ENCODE peak calls at places on chromosomes 1 and 21, in six cellular contexts. One of them, this sample, is unnamed.

GRCh38 chr1:55522982-55523381 is 307.8 kb upstream of the USP24 start:
- DNase-seq in IMR-90: no peak
- DNase-seq in mesenchymal stem cell: no peak
- DNase-seq in H9: no peak
- DNase-seq in neuronal stem cell: no peak
- DNase-seq in H1: no peak
- DNase-seq in this sample: no peak

GRCh38 chr1:114145504-114146160 is 8.0 kb downstream of the SYT6 start:
- DNase-seq in IMR-90: no peak
- DNase-seq in neuronal stem cell: no peak
- DNase-seq in H1: no peak
- DNase-seq in H9: no peak
- DNase-seq in mesenchymal stem cell: no peak
- DNase-seq in this sample: peak

GRCh38 chr1:84433253-84434080 is 35.2 kb downstream of the DNASE2B start:
- DNase-seq in H1: no peak
- DNase-seq in IMR-90: peak
- DNase-seq in neuronal stem cell: peak
- DNase-seq in mesenchymal stem cell: peak
- DNase-seq in H9: peak
- DNase-seq in this sample: peak

GRCh38 chr1:119083980-119084379 is 56.5 kb downstream of the WARS2 start:
- DNase-seq in H9: no peak
- DNase-seq in neuronal stem cell: no peak
- DNase-seq in IMR-90: no peak
- DNase-seq in mesenchymal stem cell: no peak
- DNase-seq in H1: no peak
- DNase-seq in this sample: no peak

GRCh38 chr1:173134029-173134428 is 73.1 kb downstream of the TNFSF4 start:
- DNase-seq in H9: no peak
- DNase-seq in mesenchymal stem cell: peak
- DNase-seq in H1: no peak
- DNase-seq in neuronal stem cell: no peak
- DNase-seq in IMR-90: peak
- DNase-seq in this sample: no peak

GRCh38 chr1:111953797-111954196 is 35.7 kb downstream of the KCND3 start:
- DNase-seq in H9: no peak
- DNase-seq in IMR-90: no peak
- DNase-seq in mesenchymal stem cell: no peak
- DNase-seq in H1: no peak
- DNase-seq in neuronal stem cell: no peak
- DNase-seq in this sample: no peak

GRCh38 chr1:204376919-204377799 is 17.4 kb upstream of the PLEKHA6 start:
- DNase-seq in H1: no peak
- DNase-seq in mesenchymal stem cell: no peak
- DNase-seq in H9: no peak
- DNase-seq in IMR-90: no peak
- DNase-seq in neuronal stem cell: no peak
- DNase-seq in this sample: no peak

GRCh38 chr21:36747114-36747814 is 48.3 kb downstream of the SIM2 start:
- DNase-seq in H9: peak
- DNase-seq in mesenchymal stem cell: no peak
- DNase-seq in IMR-90: no peak
- DNase-seq in H1: no peak
- DNase-seq in neuronal stem cell: no peak
- DNase-seq in this sample: peak

GRCh38 chr1:41689596-41689995 is 205.1 kb upstream of the EDN2 start:
- DNase-seq in H9: no peak
- DNase-seq in IMR-90: no peak
- DNase-seq in H1: no peak
- DNase-seq in mesenchymal stem cell: no peak
- DNase-seq in neuronal stem cell: no peak
- DNase-seq in this sample: no peak

GRCh38 chr1:203690730-203691129 is 64.1 kb downstream of the ATP2B4 start:
- DNase-seq in H9: peak
- DNase-seq in H1: no peak
- DNase-seq in neuronal stem cell: no peak
- DNase-seq in mesenchymal stem cell: no peak
- DNase-seq in IMR-90: no peak
- DNase-seq in this sample: peak

GRCh38 chr1:55974714-55975441 is 604.5 kb downstream of the PLPP3 start:
- DNase-seq in mesenchymal stem cell: no peak
- DNase-seq in IMR-90: peak
- DNase-seq in neuronal stem cell: no peak
- DNase-seq in H9: no peak
- DNase-seq in H1: no peak
- DNase-seq in this sample: no peak

GRCh38 chr1:46547481-46548383 is 3.7 kb downstream of the KNCN start:
- DNase-seq in IMR-90: peak
- DNase-seq in mesenchymal stem cell: peak
- DNase-seq in H9: no peak
- DNase-seq in H1: no peak
- DNase-seq in neuronal stem cell: no peak
- DNase-seq in this sample: peak

GRCh38 chr1:157137051-157137772 is 983 bp downstream of the ETV3 start:
- DNase-seq in H1: no peak
- DNase-seq in mesenchymal stem cell: peak
- DNase-seq in IMR-90: peak
- DNase-seq in H9: no peak
- DNase-seq in neuronal stem cell: no peak
- DNase-seq in this sample: peak

GRCh38 chr1:226649780-226650179 is 89.3 kb downstream of the ITPKB start:
- DNase-seq in H1: no peak
- DNase-seq in IMR-90: peak
- DNase-seq in neuronal stem cell: no peak
- DNase-seq in H9: no peak
- DNase-seq in mesenchymal stem cell: no peak
- DNase-seq in this sample: peak

GRCh38 chr1:74652711-74653131 is 20.9 kb downstream of the ERICH3 start:
- DNase-seq in H1: no peak
- DNase-seq in IMR-90: peak
- DNase-seq in H9: no peak
- DNase-seq in neuronal stem cell: no peak
- DNase-seq in mesenchymal stem cell: peak
- DNase-seq in this sample: no peak

GRCh38 chr1:10694274-10694632 is 102.2 kb downstream of the CASZ1 start:
- DNase-seq in neuronal stem cell: no peak
- DNase-seq in mesenchymal stem cell: peak
- DNase-seq in IMR-90: no peak
- DNase-seq in H1: no peak
- DNase-seq in H9: peak
- DNase-seq in this sample: peak

GRCh38 chr1:81760487-81761097 is 40.1 kb upstream of the ADGRL2 start:
- DNase-seq in mesenchymal stem cell: peak
- DNase-seq in H1: no peak
- DNase-seq in neuronal stem cell: no peak
- DNase-seq in H9: no peak
- DNase-seq in IMR-90: peak
- DNase-seq in this sample: no peak

GRCh38 chr21:33895356-33895755 is 20.2 kb downstream of the ATP5PO start:
- DNase-seq in mesenchymal stem cell: no peak
- DNase-seq in IMR-90: no peak
- DNase-seq in H9: no peak
- DNase-seq in H1: no peak
- DNase-seq in neuronal stem cell: no peak
- DNase-seq in this sample: no peak
- H3K4me2 ChIP-seq in mesenchymal stem cell: no peak
- H3K4me2 ChIP-seq in IMR-90: no peak
- H3K4me2 ChIP-seq in H9: no peak
- H3K4me2 ChIP-seq in H1: peak
- H3K4me2 ChIP-seq in neuronal stem cell: no peak
- H3K4me2 ChIP-seq in this sample: no peak

DNA sequence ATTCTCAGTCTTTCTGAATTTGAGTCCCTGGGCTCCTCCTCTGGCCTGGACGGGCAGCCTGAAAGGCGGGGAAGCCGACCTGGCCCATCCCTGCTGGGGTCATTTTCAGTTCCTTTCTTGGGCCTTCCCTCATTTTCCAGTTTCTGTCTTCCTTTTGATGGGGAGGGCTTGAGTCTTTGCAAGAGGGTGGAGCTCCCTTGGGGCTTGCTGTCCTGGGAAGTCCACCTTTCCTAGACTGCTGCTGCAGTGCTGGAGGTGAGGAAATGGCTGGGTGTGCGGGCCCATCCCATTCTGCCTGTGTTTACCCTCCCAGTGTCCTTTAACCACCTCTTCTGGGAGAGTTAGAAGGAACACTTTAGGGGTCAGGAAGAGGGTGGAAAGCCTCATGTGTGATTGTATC is 40.4 kb upstream of the SYNC start:
- DNase-seq in H9: no peak
- DNase-seq in H1: no peak
- DNase-seq in neuronal stem cell: no peak
- DNase-seq in IMR-90: no peak
- DNase-seq in mesenchymal stem cell: no peak
- DNase-seq in this sample: peak
- H2BK15ac ChIP-seq in H9: no peak
- H2BK15ac ChIP-seq in H1: peak
- H2BK15ac ChIP-seq in neuronal stem cell: no peak
- H2BK15ac ChIP-seq in IMR-90: no peak
- H2BK15ac ChIP-seq in mesenchymal stem cell: no peak
- H2BK15ac ChIP-seq in this sample: no peak

GRCh38 chr21:33642896-33643657 is 776 bp downstream of the ITSN1 start:
- DNase-seq in neuronal stem cell: no peak
- DNase-seq in H9: peak
- DNase-seq in H1: no peak
- DNase-seq in mesenchymal stem cell: peak
- DNase-seq in IMR-90: peak
- DNase-seq in this sample: peak
- H3K18ac ChIP-seq in neuronal stem cell: peak
- H3K18ac ChIP-seq in H9: peak
- H3K18ac ChIP-seq in H1: peak
- H3K18ac ChIP-seq in mesenchymal stem cell: peak
- H3K18ac ChIP-seq in IMR-90: peak
- H3K18ac ChIP-seq in this sample: peak

GRCh38 chr1:12540580-12541273 is 77.3 kb downstream of the DHRS3 start:
- DNase-seq in mesenchymal stem cell: no peak
- DNase-seq in neuronal stem cell: no peak
- DNase-seq in H1: no peak
- DNase-seq in IMR-90: no peak
- DNase-seq in H9: no peak
- DNase-seq in this sample: no peak
- H3K4me2 ChIP-seq in mesenchymal stem cell: peak
- H3K4me2 ChIP-seq in neuronal stem cell: peak
- H3K4me2 ChIP-seq in H1: peak
- H3K4me2 ChIP-seq in IMR-90: peak
- H3K4me2 ChIP-seq in H9: no peak
- H3K4me2 ChIP-seq in this sample: peak

GRCh38 chr1:185804206-185804605 is 70.0 kb downstream of the HMCN1 start:
- DNase-seq in H9: no peak
- DNase-seq in neuronal stem cell: no peak
- DNase-seq in H1: no peak
- DNase-seq in mesenchymal stem cell: no peak
- DNase-seq in IMR-90: peak
- DNase-seq in this sample: no peak
- H2BK15ac ChIP-seq in H9: no peak
- H2BK15ac ChIP-seq in neuronal stem cell: no peak
- H2BK15ac ChIP-seq in H1: no peak
- H2BK15ac ChIP-seq in mesenchymal stem cell: no peak
- H2BK15ac ChIP-seq in IMR-90: no peak
- H2BK15ac ChIP-seq in this sample: no peak

DNA sequence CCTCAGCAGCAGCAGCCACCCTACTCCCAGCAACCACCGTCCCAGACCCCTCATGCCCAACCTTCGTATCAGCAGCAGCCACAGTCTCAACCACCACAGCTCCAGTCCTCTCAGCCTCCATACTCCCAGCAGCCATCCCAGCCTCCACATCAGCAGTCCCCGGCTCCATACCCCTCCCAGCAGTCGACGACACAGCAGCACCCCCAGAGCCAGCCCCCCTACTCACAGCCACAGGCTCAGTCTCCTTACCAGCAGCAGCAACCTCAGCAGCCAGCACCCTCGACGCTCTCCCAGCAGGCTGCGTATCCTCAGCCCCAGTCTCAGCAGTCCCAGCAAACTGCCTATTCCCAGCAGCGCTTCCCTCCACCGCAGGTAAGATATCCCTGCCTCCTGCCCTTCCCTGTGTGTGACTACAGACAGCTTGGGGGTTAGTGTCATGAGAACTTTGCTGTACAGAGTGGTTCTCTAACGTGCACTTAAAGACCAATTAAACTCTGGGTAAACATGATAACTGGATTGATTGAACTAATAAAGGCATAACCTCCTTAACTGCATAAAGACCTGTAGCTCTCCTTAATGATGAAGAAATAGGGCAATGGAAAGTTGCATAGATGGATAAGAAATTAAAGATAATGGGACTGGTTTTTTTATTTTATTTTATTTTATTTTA is 35.6 kb downstream of the ARID1A start:
- DNase-seq in H9: no peak
- DNase-seq in neuronal stem cell: no peak
- DNase-seq in mesenchymal stem cell: no peak
- DNase-seq in IMR-90: no peak
- DNase-seq in H1: no peak
- DNase-seq in this sample: no peak
- H3K18ac ChIP-seq in H9: no peak
- H3K18ac ChIP-seq in neuronal stem cell: peak
- H3K18ac ChIP-seq in mesenchymal stem cell: no peak
- H3K18ac ChIP-seq in IMR-90: peak
- H3K18ac ChIP-seq in H1: no peak
- H3K18ac ChIP-seq in this sample: no peak

This sample was measured in mesendoderm.